ENCODE peak calls at places on chromosome 22, in ten cellular contexts. One of them, this sample, is unnamed.

GRCh38 chr22:43529461-43529860 is 117.6 kb downstream of the MPPED1 start:
- DNase-seq in EH: no peak
- DNase-seq in sigmoid colon: no peak
- DNase-seq in body of pancreas: no peak
- DNase-seq in fibroblast of lung: no peak
- DNase-seq in activated gamma-delta T cell: no peak
- DNase-seq in fibroblast of mammary gland: no peak
- DNase-seq in mucosa of descending colon: no peak
- DNase-seq in AG08396: no peak
- DNase-seq in SHP77: no peak
- DNase-seq in this sample: no peak

GRCh38 chr22:37777122-37777687 is 30.5 kb upstream of the GCAT start:
- DNase-seq in EH: peak; percentile 86
- DNase-seq in sigmoid colon: peak; percentile 83
- DNase-seq in body of pancreas: peak; percentile 89
- DNase-seq in fibroblast of lung: peak; percentile 82
- DNase-seq in activated gamma-delta T cell: no peak
- DNase-seq in fibroblast of mammary gland: peak; percentile 93
- DNase-seq in mucosa of descending colon: peak; percentile 72
- DNase-seq in AG08396: peak; percentile 75
- DNase-seq in SHP77: no peak
- DNase-seq in this sample: peak; percentile 40

GRCh38 chr22:50548046-50548912 is 2.6 kb downstream of the KLHDC7B start:
- DNase-seq in EH: no peak
- DNase-seq in sigmoid colon: no peak
- DNase-seq in body of pancreas: peak; percentile 49
- DNase-seq in fibroblast of lung: no peak
- DNase-seq in activated gamma-delta T cell: no peak
- DNase-seq in fibroblast of mammary gland: no peak
- DNase-seq in mucosa of descending colon: peak; percentile 74
- DNase-seq in AG08396: peak; percentile 40
- DNase-seq in SHP77: no peak
- DNase-seq in this sample: no peak

GRCh38 chr22:46058591-46059519 is 81.9 kb upstream of the WNT7B start:
- DNase-seq in EH: peak; percentile 46
- DNase-seq in sigmoid colon: peak; percentile 68
- DNase-seq in body of pancreas: peak; percentile 22
- DNase-seq in fibroblast of lung: no peak
- DNase-seq in activated gamma-delta T cell: no peak
- DNase-seq in fibroblast of mammary gland: peak; percentile 56
- DNase-seq in mucosa of descending colon: peak; percentile 56
- DNase-seq in AG08396: no peak
- DNase-seq in SHP77: no peak
- DNase-seq in this sample: no peak

GRCh38 chr22:22591348-22592299 is 32.6 kb upstream of the PRAME start:
- DNase-seq in EH: peak; percentile 2
- DNase-seq in sigmoid colon: no peak
- DNase-seq in body of pancreas: no peak
- DNase-seq in fibroblast of lung: no peak
- DNase-seq in activated gamma-delta T cell: no peak
- DNase-seq in fibroblast of mammary gland: peak; percentile 4
- DNase-seq in mucosa of descending colon: no peak
- DNase-seq in AG08396: no peak
- DNase-seq in SHP77: no peak
- DNase-seq in this sample: no peak

GRCh38 chr22:29443861-29444431 is 5.6 kb downstream of the RFPL1 start:
- DNase-seq in EH: no peak
- DNase-seq in sigmoid colon: no peak
- DNase-seq in body of pancreas: no peak
- DNase-seq in fibroblast of lung: no peak
- DNase-seq in activated gamma-delta T cell: no peak
- DNase-seq in fibroblast of mammary gland: no peak
- DNase-seq in mucosa of descending colon: no peak
- DNase-seq in AG08396: no peak
- DNase-seq in SHP77: no peak
- DNase-seq in this sample: no peak

GRCh38 chr22:35599364-35599763 is 17.8 kb downstream of the MB start:
- DNase-seq in EH: no peak
- DNase-seq in sigmoid colon: no peak
- DNase-seq in body of pancreas: no peak
- DNase-seq in fibroblast of lung: no peak
- DNase-seq in activated gamma-delta T cell: no peak
- DNase-seq in fibroblast of mammary gland: no peak
- DNase-seq in mucosa of descending colon: no peak
- DNase-seq in AG08396: no peak
- DNase-seq in SHP77: no peak
- DNase-seq in this sample: no peak

GRCh38 chr22:49825944-49826602 is 1.6 kb downstream of the BRD1 start:
- DNase-seq in EH: peak; percentile 58
- DNase-seq in sigmoid colon: no peak
- DNase-seq in body of pancreas: no peak
- DNase-seq in fibroblast of lung: peak; percentile 47
- DNase-seq in activated gamma-delta T cell: peak; percentile 51
- DNase-seq in fibroblast of mammary gland: peak; percentile 70
- DNase-seq in mucosa of descending colon: peak; percentile 77
- DNase-seq in AG08396: peak; percentile 57
- DNase-seq in SHP77: no peak
- DNase-seq in this sample: peak; percentile 22

GRCh38 chr22:38868886-38869381 is 3.1 kb downstream of the CBX6 start:
- DNase-seq in EH: peak; percentile 71
- DNase-seq in sigmoid colon: peak; percentile 88
- DNase-seq in body of pancreas: peak; percentile 88
- DNase-seq in fibroblast of lung: peak; percentile 57
- DNase-seq in activated gamma-delta T cell: no peak
- DNase-seq in fibroblast of mammary gland: peak; percentile 61
- DNase-seq in mucosa of descending colon: peak; percentile 73
- DNase-seq in AG08396: peak; percentile 90
- DNase-seq in SHP77: peak; percentile 71
- DNase-seq in this sample: peak; percentile 68

GRCh38 chr22:47200273-47201051 is 438.0 kb downstream of the TBC1D22A start:
- DNase-seq in EH: no peak
- DNase-seq in sigmoid colon: peak; percentile 71
- DNase-seq in body of pancreas: peak; percentile 68
- DNase-seq in fibroblast of lung: peak; percentile 66
- DNase-seq in activated gamma-delta T cell: no peak
- DNase-seq in fibroblast of mammary gland: peak; percentile 6
- DNase-seq in mucosa of descending colon: no peak
- DNase-seq in AG08396: no peak
- DNase-seq in SHP77: no peak
- DNase-seq in this sample: peak; percentile 32

GRCh38 chr22:47304191-47304831 is 541.9 kb downstream of the TBC1D22A start:
- DNase-seq in EH: no peak
- DNase-seq in sigmoid colon: no peak
- DNase-seq in body of pancreas: no peak
- DNase-seq in fibroblast of lung: no peak
- DNase-seq in activated gamma-delta T cell: no peak
- DNase-seq in fibroblast of mammary gland: no peak
- DNase-seq in mucosa of descending colon: no peak
- DNase-seq in AG08396: no peak
- DNase-seq in SHP77: no peak
- DNase-seq in this sample: no peak

GRCh38 chr22:39466228-39467006 is 9.6 kb downstream of the MGAT3 start:
- DNase-seq in EH: no peak
- DNase-seq in sigmoid colon: no peak
- DNase-seq in body of pancreas: no peak
- DNase-seq in fibroblast of lung: no peak
- DNase-seq in activated gamma-delta T cell: no peak
- DNase-seq in fibroblast of mammary gland: no peak
- DNase-seq in mucosa of descending colon: no peak
- DNase-seq in AG08396: no peak
- DNase-seq in SHP77: no peak
- DNase-seq in this sample: no peak

GRCh38 chr22:21568207-21569075 is 927 bp downstream of the UBE2L3 start:
- DNase-seq in EH: peak; percentile 57
- DNase-seq in sigmoid colon: no peak
- DNase-seq in body of pancreas: peak; percentile 50
- DNase-seq in fibroblast of lung: peak; percentile 28
- DNase-seq in activated gamma-delta T cell: no peak
- DNase-seq in fibroblast of mammary gland: no peak
- DNase-seq in mucosa of descending colon: peak; percentile 56
- DNase-seq in AG08396: peak; percentile 39
- DNase-seq in SHP77: no peak
- DNase-seq in this sample: peak; percentile 35

GRCh38 chr22:36397081-36397766 is 9.5 kb upstream of the MYH9 start:
- DNase-seq in EH: peak; percentile 91
- DNase-seq in sigmoid colon: no peak
- DNase-seq in body of pancreas: no peak
- DNase-seq in fibroblast of lung: no peak
- DNase-seq in activated gamma-delta T cell: no peak
- DNase-seq in fibroblast of mammary gland: peak; percentile 40
- DNase-seq in mucosa of descending colon: no peak
- DNase-seq in AG08396: peak; percentile 57
- DNase-seq in SHP77: no peak
- DNase-seq in this sample: peak; percentile 82

GRCh38 chr22:21972293-21972779 is 10.3 kb downstream of the TOP3B start:
- DNase-seq in EH: peak; percentile 35
- DNase-seq in sigmoid colon: no peak
- DNase-seq in body of pancreas: peak; percentile 62
- DNase-seq in fibroblast of lung: peak; percentile 24
- DNase-seq in activated gamma-delta T cell: peak; percentile 19
- DNase-seq in fibroblast of mammary gland: peak; percentile 35
- DNase-seq in mucosa of descending colon: no peak
- DNase-seq in AG08396: peak; percentile 81
- DNase-seq in SHP77: no peak
- DNase-seq in this sample: peak; percentile 36

GRCh38 chr22:25153961-25154685 is 45.5 kb upstream of the CRYBB3 start:
- DNase-seq in EH: no peak
- DNase-seq in sigmoid colon: peak; percentile 94
- DNase-seq in body of pancreas: peak; percentile 63
- DNase-seq in fibroblast of lung: peak; percentile 31
- DNase-seq in activated gamma-delta T cell: no peak
- DNase-seq in fibroblast of mammary gland: peak; percentile 26
- DNase-seq in mucosa of descending colon: peak; percentile 65
- DNase-seq in AG08396: peak; percentile 46
- DNase-seq in SHP77: no peak
- DNase-seq in this sample: peak; percentile 90

GRCh38 chr22:43550024-43550620 is 138.3 kb downstream of the MPPED1 start:
- DNase-seq in EH: no peak
- DNase-seq in sigmoid colon: peak; percentile 19
- DNase-seq in body of pancreas: no peak
- DNase-seq in fibroblast of lung: no peak
- DNase-seq in activated gamma-delta T cell: no peak
- DNase-seq in fibroblast of mammary gland: no peak
- DNase-seq in mucosa of descending colon: peak; percentile 17
- DNase-seq in AG08396: no peak
- DNase-seq in SHP77: no peak
- DNase-seq in this sample: no peak

GRCh38 chr22:18156878-18157713 is 7.1 kb downstream of the USP18 start:
- DNase-seq in EH: peak; percentile 100
- DNase-seq in sigmoid colon: peak; percentile 84
- DNase-seq in body of pancreas: peak; percentile 67
- DNase-seq in fibroblast of lung: peak; percentile 97
- DNase-seq in activated gamma-delta T cell: no peak
- DNase-seq in fibroblast of mammary gland: peak; percentile 97
- DNase-seq in mucosa of descending colon: peak; percentile 54
- DNase-seq in AG08396: peak; percentile 96
- DNase-seq in SHP77: peak; percentile 81
- DNase-seq in this sample: peak; percentile 92

GRCh38 chr22:19810381-19811141 is 44.1 kb downstream of the GNB1L start:
- DNase-seq in EH: peak; percentile 82
- DNase-seq in sigmoid colon: peak; percentile 56
- DNase-seq in body of pancreas: no peak
- DNase-seq in fibroblast of lung: peak; percentile 55
- DNase-seq in activated gamma-delta T cell: no peak
- DNase-seq in fibroblast of mammary gland: peak; percentile 92
- DNase-seq in mucosa of descending colon: no peak
- DNase-seq in AG08396: peak; percentile 81
- DNase-seq in SHP77: no peak
- DNase-seq in this sample: peak; percentile 53

GRCh38 chr22:31850135-31850534 is 94.2 kb upstream of the YWHAH start:
- DNase-seq in EH: no peak
- DNase-seq in sigmoid colon: no peak
- DNase-seq in body of pancreas: no peak
- DNase-seq in fibroblast of lung: no peak
- DNase-seq in activated gamma-delta T cell: no peak
- DNase-seq in fibroblast of mammary gland: no peak
- DNase-seq in mucosa of descending colon: no peak
- DNase-seq in AG08396: no peak
- DNase-seq in SHP77: no peak
- DNase-seq in this sample: no peak

GRCh38 chr22:38292694-38293093 is 19.9 kb upstream of the TMEM184B start:
- DNase-seq in EH: peak; percentile 41
- DNase-seq in sigmoid colon: no peak
- DNase-seq in body of pancreas: no peak
- DNase-seq in fibroblast of lung: peak; percentile 61
- DNase-seq in activated gamma-delta T cell: no peak
- DNase-seq in fibroblast of mammary gland: peak; percentile 61
- DNase-seq in mucosa of descending colon: no peak
- DNase-seq in AG08396: no peak
- DNase-seq in SHP77: no peak
- DNase-seq in this sample: peak; percentile 75

GRCh38 chr22:32389685-32390084 is 22.4 kb downstream of the RTCB start:
- DNase-seq in EH: peak; percentile 6
- DNase-seq in sigmoid colon: no peak
- DNase-seq in body of pancreas: peak; percentile 14
- DNase-seq in fibroblast of lung: peak; percentile 16
- DNase-seq in activated gamma-delta T cell: no peak
- DNase-seq in fibroblast of mammary gland: peak; percentile 28
- DNase-seq in mucosa of descending colon: no peak
- DNase-seq in AG08396: no peak
- DNase-seq in SHP77: no peak
- DNase-seq in this sample: peak; percentile 38

GRCh38 chr22:33397381-33397907 is 339.3 kb upstream of the SYN3 start:
- DNase-seq in EH: peak; percentile 1
- DNase-seq in sigmoid colon: no peak
- DNase-seq in body of pancreas: no peak
- DNase-seq in fibroblast of lung: no peak
- DNase-seq in activated gamma-delta T cell: no peak
- DNase-seq in fibroblast of mammary gland: no peak
- DNase-seq in mucosa of descending colon: no peak
- DNase-seq in AG08396: no peak
- DNase-seq in SHP77: no peak
- DNase-seq in this sample: no peak

GRCh38 chr22:37854946-37855345 is 5.7 kb downstream of the EIF3L start:
- DNase-seq in EH: no peak
- DNase-seq in sigmoid colon: no peak
- DNase-seq in body of pancreas: peak; percentile 73
- DNase-seq in fibroblast of lung: no peak
- DNase-seq in activated gamma-delta T cell: no peak
- DNase-seq in fibroblast of mammary gland: no peak
- DNase-seq in mucosa of descending colon: no peak
- DNase-seq in AG08396: no peak
- DNase-seq in SHP77: no peak
- DNase-seq in this sample: no peak

GRCh38 chr22:37274380-37274862 is 7.9 kb upstream of the CYTH4 start:
- DNase-seq in EH: no peak
- DNase-seq in sigmoid colon: peak; percentile 79
- DNase-seq in body of pancreas: no peak
- DNase-seq in fibroblast of lung: no peak
- DNase-seq in activated gamma-delta T cell: no peak
- DNase-seq in fibroblast of mammary gland: no peak
- DNase-seq in mucosa of descending colon: no peak
- DNase-seq in AG08396: no peak
- DNase-seq in SHP77: no peak
- DNase-seq in this sample: no peak

GRCh38 chr22:42520663-42521546 is 1.3 kb upstream of the RRP7A start:
- DNase-seq in EH: no peak
- DNase-seq in sigmoid colon: no peak
- DNase-seq in body of pancreas: no peak
- DNase-seq in fibroblast of lung: no peak
- DNase-seq in activated gamma-delta T cell: no peak
- DNase-seq in fibroblast of mammary gland: peak; percentile 22
- DNase-seq in mucosa of descending colon: peak; percentile 25
- DNase-seq in AG08396: no peak
- DNase-seq in SHP77: no peak
- DNase-seq in this sample: no peak

GRCh38 chr22:32396255-32396654 is 15.8 kb downstream of the RTCB start:
- DNase-seq in EH: no peak
- DNase-seq in sigmoid colon: no peak
- DNase-seq in body of pancreas: no peak
- DNase-seq in fibroblast of lung: no peak
- DNase-seq in activated gamma-delta T cell: no peak
- DNase-seq in fibroblast of mammary gland: no peak
- DNase-seq in mucosa of descending colon: no peak
- DNase-seq in AG08396: no peak
- DNase-seq in SHP77: no peak
- DNase-seq in this sample: no peak

GRCh38 chr22:40401532-40401931 is 31.1 kb downstream of the SGSM3 start:
- DNase-seq in EH: peak; percentile 36
- DNase-seq in sigmoid colon: no peak
- DNase-seq in body of pancreas: peak; percentile 45
- DNase-seq in fibroblast of lung: no peak
- DNase-seq in activated gamma-delta T cell: no peak
- DNase-seq in fibroblast of mammary gland: no peak
- DNase-seq in mucosa of descending colon: peak; percentile 57
- DNase-seq in AG08396: no peak
- DNase-seq in SHP77: no peak
- DNase-seq in this sample: no peak